ENCODE peak calls at places on chromosomes 11 and 22, in four cellular contexts. X, A, Q and W are unnamed samples.

GRCh38 chr11:13440100-13440855 is 22.7 kb downstream of the BTBD10 start:
- DNase-seq in Q (no peak), A (no peak), X (no peak), W (peak)

GRCh38 chr11:108672113-108672512 is 7.2 kb downstream of the DDX10 start:
- DNase-seq in X (no peak), Q (no peak), A (no peak), W (no peak)

GRCh38 chr11:117551761-117552343 is 224.2 kb downstream of the CEP164 start:
- DNase-seq in X (no peak), Q (no peak), A (no peak), W (no peak)

GRCh38 chr22:24741769-24742168 is 32.8 kb downstream of the PIWIL3 start:
- DNase-seq in A (no peak), Q (no peak), X (no peak), W (no peak)

GRCh38 chr11:17003426-17003825 is 10.8 kb downstream of the PLEKHA7 start:
- DNase-seq in A (no peak), Q (no peak), X (no peak), W (no peak)

GRCh38 chr22:44437493-44438015 is 60.5 kb downstream of the RTL6 start:
- DNase-seq in Q (no peak), X (no peak), A (no peak), W (no peak)

GRCh38 chr22:42673898-42674390 is 24.8 kb upstream of the CYB5R3 start:
- DNase-seq in X (no peak), Q (no peak), A (peak), W (no peak)

GRCh38 chr11:44300881-44301855 is 8.8 kb downstream of the ALX4 start:
- DNase-seq in A (no peak), Q (no peak), X (no peak), W (peak)

GRCh38 chr22:45526263-45526662 is 23.6 kb downstream of the FBLN1 start:
- DNase-seq in Q (no peak), A (no peak), X (no peak), W (no peak)

GRCh38 chr22:38506118-38506962 is at the start of gene DDX17:
- DNase-seq in A (peak), Q (peak), X (peak), W (peak)

GRCh38 chr22:38900677-38901076 is 28.7 kb upstream of the CBX6 start:
- DNase-seq in Q (no peak), A (no peak), X (no peak), W (no peak)

GRCh38 chr11:12318791-12319733 is 58.3 kb upstream of the PARVA start:
- DNase-seq in A (no peak), X (no peak), Q (no peak), W (no peak)

GRCh38 chr11:79168530-79169110 is 272.2 kb downstream of the TENM4 start:
- DNase-seq in A (no peak), Q (no peak), X (no peak), W (no peak)

GRCh38 chr22:44889233-44889878 is 120.4 kb downstream of the PHF21B start:
- DNase-seq in Q (peak), X (no peak), A (no peak), W (no peak)

GRCh38 chr11:12731841-12732336 is 57.7 kb downstream of the TEAD1 start:
- DNase-seq in A (no peak), Q (no peak), X (no peak), W (no peak)

GRCh38 chr11:27806122-27806521 is 105.9 kb upstream of the BDNF start:
- DNase-seq in A (no peak), Q (peak), X (no peak), W (no peak)

GRCh38 chr11:29061452-29061851 is 953.3 kb downstream of the METTL15 start:
- DNase-seq in A (no peak), Q (no peak), X (no peak), W (no peak)

GRCh38 chr11:121929581-121929980 is 186.4 kb downstream of the BLID start:
- DNase-seq in A (peak), X (no peak), Q (no peak), W (no peak)

GRCh38 chr11:65036931-65037330 is 4.1 kb upstream of the SAC3D1 start:
- DNase-seq in Q (no peak), A (no peak), X (no peak), W (no peak)

GRCh38 chr11:64841592-64842365 is 2.7 kb downstream of the CDC42BPG start:
- DNase-seq in Q (peak), X (peak), A (no peak), W (no peak)

GRCh38 chr11:58059011-58059358 is 28.2 kb downstream of the OR6Q1 start:
- DNase-seq in X (no peak), A (peak), Q (no peak), W (no peak)

GRCh38 chr11:58058276-58059010 is 27.7 kb downstream of the OR6Q1 start:
- DNase-seq in Q (no peak), A (no peak), X (no peak), W (no peak)

GRCh38 chr11:58060535-58060934 is 29.8 kb downstream of the OR6Q1 start:
- DNase-seq in Q (no peak), A (no peak), X (no peak), W (no peak)

GRCh38 chr11:58055806-58056401 is 25.2 kb downstream of the OR6Q1 start:
- DNase-seq in Q (no peak), A (peak), X (no peak), W (no peak)

DNA sequence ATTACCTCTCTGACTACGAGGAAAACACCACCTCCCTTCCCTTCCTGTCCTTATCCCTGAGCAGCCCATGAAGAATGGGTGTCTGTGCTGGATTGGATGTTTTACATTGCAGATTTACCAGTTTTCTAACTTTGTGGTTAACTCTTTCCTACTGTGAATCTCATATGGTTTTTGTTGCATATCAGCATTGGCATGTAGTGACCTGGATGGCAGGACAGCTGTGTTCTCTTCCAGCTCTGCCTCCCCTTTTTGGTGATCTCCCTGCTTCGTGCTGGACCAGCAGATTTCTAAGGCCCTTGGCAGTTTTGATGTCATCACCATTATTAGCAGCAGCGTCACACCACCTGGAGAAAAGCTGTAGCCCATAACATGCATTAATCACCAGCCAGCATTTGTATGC is 26.7 kb downstream of the OR6Q1 start:
- DNase-seq in A (no peak), X (no peak), Q (no peak), W (no peak)
- TF ChIP-seq RNF2 in A (no peak), X (no peak), Q (no peak), W (no peak)

DNA sequence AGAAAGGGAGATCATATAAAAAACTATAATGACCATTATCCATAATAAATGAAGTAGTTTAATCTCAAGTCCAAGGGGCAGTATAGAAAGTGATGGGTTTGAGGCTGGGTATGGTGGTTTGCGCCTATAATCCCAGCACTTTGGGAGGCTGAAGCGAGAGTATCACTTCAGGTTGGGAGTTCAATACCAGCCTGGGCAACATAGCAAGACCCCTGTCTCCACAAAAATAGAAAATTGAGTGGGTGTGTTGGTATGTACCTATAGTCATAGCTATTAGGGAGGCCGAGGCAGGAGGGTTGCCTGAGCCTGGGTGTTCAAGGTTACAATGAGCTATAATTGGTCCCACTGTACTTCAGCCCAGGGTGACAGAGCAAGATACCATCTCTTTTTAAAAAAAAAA is 23.9 kb downstream of the MED17 start:
- DNase-seq in A (no peak), Q (no peak), X (no peak), W (no peak)
- TF ChIP-seq RNF2 in A (no peak), Q (no peak), X (no peak), W (no peak)

GRCh38 chr22:49163960-49164690 is 663.5 kb downstream of the BRD1 start:
- DNase-seq in Q (no peak), A (no peak), X (no peak), W (no peak)
- TF ChIP-seq RNF2 in Q (no peak), A (no peak), X (no peak), W (no peak)

DNA sequence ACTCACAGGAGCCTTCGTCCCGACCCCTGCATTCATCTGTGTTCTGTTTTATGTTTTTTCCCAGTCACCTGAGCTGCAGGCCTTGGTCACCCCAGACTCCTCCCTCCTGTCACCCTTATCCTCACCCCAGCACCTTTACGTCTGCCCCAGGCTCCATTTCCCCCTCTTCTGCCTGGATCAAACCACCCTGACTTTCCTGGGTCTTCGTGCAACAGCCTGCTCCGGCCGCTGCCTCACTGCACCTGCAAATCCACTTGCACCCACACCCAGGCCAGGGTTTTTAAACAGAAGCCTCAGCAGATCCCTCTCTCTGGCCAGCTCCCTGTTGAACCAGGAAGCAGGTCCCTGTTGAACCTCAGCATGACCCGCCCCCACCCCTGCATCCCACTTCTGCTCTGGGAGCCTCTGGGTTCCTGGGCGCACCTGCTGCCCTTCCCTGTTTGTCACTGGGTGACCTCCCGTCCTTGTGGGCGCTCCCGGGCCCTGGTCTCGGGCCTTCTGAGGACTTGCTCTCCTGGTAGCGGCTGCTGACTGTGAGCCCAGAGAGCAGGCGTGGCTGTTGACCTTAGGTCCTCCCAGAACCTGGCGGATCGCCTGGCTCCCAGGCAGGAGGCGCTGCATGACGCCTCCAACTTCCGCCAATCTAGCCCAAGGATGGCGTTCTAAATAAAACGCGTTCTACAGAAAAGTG is 12.8 kb downstream of the MAPK8IP2 start:
- DNase-seq in Q (peak), X (peak), A (peak), W (no peak)
- TF ChIP-seq RNF2 in Q (no peak), X (no peak), A (no peak), W (no peak)

DNA sequence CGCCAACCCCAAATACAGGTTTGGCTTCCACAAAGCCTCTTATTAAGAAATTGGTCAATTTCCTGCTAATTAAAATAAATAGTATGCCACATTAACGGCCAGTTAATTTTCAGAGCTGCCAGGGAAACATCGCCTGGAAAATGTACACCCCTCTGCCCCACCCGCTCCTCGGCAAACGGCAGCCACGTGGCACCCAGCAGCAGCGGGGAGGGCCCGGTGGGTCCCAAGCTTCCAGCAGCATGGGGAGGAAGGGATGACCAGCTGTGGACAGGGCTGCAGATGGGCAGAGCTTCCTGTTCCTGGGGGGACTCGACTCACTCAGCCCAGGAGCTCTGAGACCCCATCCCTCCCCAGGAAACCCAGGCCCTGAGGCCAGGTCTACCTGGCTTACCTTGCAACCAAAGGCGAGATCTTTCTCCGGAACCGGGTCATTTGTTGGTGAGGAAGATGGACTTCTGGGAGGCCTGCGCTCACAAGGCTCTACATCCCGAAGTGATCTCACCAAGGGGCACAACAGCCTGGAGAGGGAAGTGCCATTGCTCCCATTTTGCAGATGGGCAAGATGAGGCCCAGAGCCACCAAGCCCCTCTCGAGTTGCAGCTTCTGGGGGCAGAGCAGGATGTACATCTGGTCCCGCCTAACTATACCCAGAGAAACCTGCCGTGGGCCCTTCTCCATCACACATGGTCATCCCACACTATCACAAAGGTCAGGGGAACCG is 68.3 kb downstream of the IGLL1 start:
- DNase-seq in X (no peak), A (no peak), Q (no peak), W (no peak)
- TF ChIP-seq RNF2 in X (no peak), A (no peak), Q (no peak), W (no peak)

GRCh38 chr11:61541568-61541967 is 33.0 kb downstream of the LRRC10B start:
- DNase-seq in X (no peak), Q (peak), A (no peak), W (peak)
- TF ChIP-seq RNF2 in X (no peak), Q (no peak), A (no peak), W (no peak)

GRCh38 chr11:91248199-91248807 is 976.3 kb upstream of the FAT3 start:
- DNase-seq in X (no peak), Q (no peak), A (peak), W (peak)
- TF ChIP-seq RNF2 in X (no peak), Q (no peak), A (no peak), W (no peak)

GRCh38 chr11:102274628-102275027 is 42.7 kb upstream of the BIRC3 start:
- DNase-seq in Q (no peak), A (no peak), X (no peak), W (no peak)
- TF ChIP-seq RNF2 in Q (no peak), A (no peak), X (no peak), W (no peak)

DNA sequence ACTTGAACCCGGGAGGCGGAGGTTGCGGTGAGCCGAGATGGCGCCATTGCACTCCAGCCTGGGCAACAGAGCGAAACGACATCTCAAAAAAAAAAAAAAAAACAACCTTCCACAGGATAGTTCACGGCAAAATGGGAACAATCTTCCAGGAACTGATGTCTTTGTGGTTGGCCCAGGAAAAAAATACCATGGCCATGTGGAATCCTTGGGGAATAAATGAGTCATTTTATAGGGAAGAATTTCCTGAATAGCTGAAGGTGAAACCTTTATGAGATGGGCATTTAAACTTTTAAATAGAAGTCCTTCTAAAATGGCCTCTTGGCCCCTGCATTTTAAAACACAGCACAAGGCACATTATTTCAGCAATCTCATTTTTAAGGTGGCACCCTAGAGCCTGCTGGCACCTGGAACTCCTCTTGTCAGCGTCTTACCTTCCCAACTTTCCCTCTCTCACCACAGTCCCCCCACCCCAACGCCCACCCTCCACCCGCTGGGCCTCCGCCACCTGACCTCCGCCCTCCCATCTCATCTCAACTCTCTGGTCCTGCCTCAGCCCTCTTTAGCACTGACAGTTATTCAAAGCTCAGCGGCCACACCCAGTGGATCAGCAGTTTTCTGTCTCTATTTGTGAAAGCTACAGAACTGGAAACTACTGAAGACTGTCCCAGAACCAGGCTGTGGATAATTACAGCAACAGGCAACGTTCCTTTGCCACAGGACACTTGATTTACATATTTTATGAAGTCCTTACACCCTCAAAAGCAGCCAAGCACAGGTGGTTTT is 43.1 kb downstream of the SCGB1A1 start:
- DNase-seq in A (no peak), X (no peak), Q (peak), W (peak)
- TF ChIP-seq RNF2 in A (no peak), X (no peak), Q (no peak), W (no peak)